ENCODE peak calls at places on chromosomes 5 and 9, in five cellular contexts. E is neural crest cell, D is endothelial cell, P is heart left ventricle, A is HuH-7. G is an unnamed sample.

GRCh38 chr5:68344447-68345111 is 129.0 kb downstream of the PIK3R1 start:
- DNase-seq in E (no peak), D (no peak), P (no peak), A (no peak), G (peak)

GRCh38 chr5:149363345-149363744 is 5.5 kb downstream of the PCYOX1L start:
- DNase-seq in E (no peak), D (no peak), P (no peak), A (no peak), G (no peak)

GRCh38 chr5:171863928-171864327 is 78.3 kb downstream of the SMIM23 start:
- DNase-seq in E (no peak), D (no peak), P (no peak), A (no peak), G (peak)

GRCh38 chr5:133664422-133664821 is 52.1 kb upstream of the FSTL4 start:
- DNase-seq in E (no peak), D (no peak), P (no peak), A (no peak), G (peak)

GRCh38 chr5:96339862-96340261 is 93.2 kb downstream of the PCSK1 start:
- DNase-seq in E (no peak), D (no peak), P (no peak), A (no peak), G (no peak)

GRCh38 chr5:181215997-181216982 is 6.8 kb upstream of the TRIM41 start:
- DNase-seq in E (no peak), D (no peak), P (no peak), A (no peak), G (peak)

GRCh38 chr5:126972062-126972895 is 58.1 kb downstream of the MARCHF3 start:
- DNase-seq in E (no peak), D (no peak), P (no peak), A (no peak), G (no peak)

GRCh38 chr5:1168751-1169607 is 32.4 kb upstream of the SLC6A19 start:
- DNase-seq in E (no peak), D (no peak), P (no peak), A (no peak), G (no peak)

GRCh38 chr5:105754056-105754455 is 1916.7 kb downstream of the EFNA5 start:
- DNase-seq in E (no peak), D (no peak), P (no peak), A (no peak), G (no peak)

GRCh38 chr9:128575469-128575868 is 23.1 kb downstream of the SPTAN1 start:
- DNase-seq in E (no peak), D (no peak), P (no peak), A (no peak), G (peak)

GRCh38 chr9:4706971-4707622 is 27.7 kb downstream of the CDC37L1 start:
- DNase-seq in E (no peak), D (no peak), P (no peak), A (no peak), G (no peak)

GRCh38 chr5:79962580-79963222 is 28.4 kb downstream of the MTX3 start:
- DNase-seq in E (no peak), D (no peak), P (no peak), A (no peak), G (peak)

GRCh38 chr9:77291714-77292113 is 114.4 kb downstream of the VPS13A start:
- DNase-seq in E (no peak), D (peak), P (no peak), A (peak), G (peak)

GRCh38 chr9:136582977-136583735 is 37.3 kb upstream of the NOTCH1 start:
- DNase-seq in E (no peak), D (no peak), P (peak), A (no peak), G (no peak)

GRCh38 chr5:5116953-5117352 is 23.2 kb upstream of the ADAMTS16 start:
- DNase-seq in E (no peak), D (no peak), P (no peak), A (no peak), G (no peak)

GRCh38 chr9:137129089-137129455 is 9.9 kb upstream of the GRIN1 start:
- DNase-seq in E (no peak), D (no peak), P (no peak), A (no peak), G (no peak)

G was measured in EL.